ENCODE peak calls at places on chromosomes 3 and 15, in ten cellular contexts. One of them, this sample, is unnamed.

GRCh38 chr15:68203956-68204355 is 1.2 kb downstream of the CALML4 start:
- DNase-seq in NCI-H748 treated with DMSO at 0.1 percent for 48 hours: no peak
- DNase-seq in AG04450: no peak
- DNase-seq in iPS DF 6.9: no peak
- DNase-seq in NCI-H345: no peak
- DNase-seq in GM13977: no peak
- DNase-seq in T-cell: no peak
- DNase-seq in EH: no peak
- DNase-seq in NCI-H2081: no peak
- DNase-seq in DMS79 treated with DMSO at 0.1 percent for 48 hours: no peak
- DNase-seq in this sample: no peak

GRCh38 chr15:22881739-22882440 is 43.4 kb downstream of the NIPA2 start:
- DNase-seq in NCI-H2081: no peak
- DNase-seq in DMS79 treated with DMSO at 0.1 percent for 48 hours: no peak
- DNase-seq in iPS DF 6.9: no peak
- DNase-seq in GM13977: no peak
- DNase-seq in NCI-H748 treated with DMSO at 0.1 percent for 48 hours: no peak
- DNase-seq in EH: no peak
- DNase-seq in T-cell: no peak
- DNase-seq in NCI-H345: no peak
- DNase-seq in AG04450: no peak
- DNase-seq in this sample: no peak

GRCh38 chr3:12186515-12187286 is 28.0 kb upstream of the TIMP4 start:
- DNase-seq in NCI-H748 treated with DMSO at 0.1 percent for 48 hours: no peak
- DNase-seq in NCI-H345: no peak
- DNase-seq in iPS DF 6.9: no peak
- DNase-seq in EH: no peak
- DNase-seq in GM13977: no peak
- DNase-seq in T-cell: no peak
- DNase-seq in AG04450: no peak
- DNase-seq in NCI-H2081: no peak
- DNase-seq in DMS79 treated with DMSO at 0.1 percent for 48 hours: no peak
- DNase-seq in this sample: no peak

GRCh38 chr3:149542375-149543312 is 68.1 kb downstream of the TM4SF4 start:
- DNase-seq in DMS79 treated with DMSO at 0.1 percent for 48 hours: no peak
- DNase-seq in NCI-H748 treated with DMSO at 0.1 percent for 48 hours: no peak
- DNase-seq in GM13977: no peak
- DNase-seq in iPS DF 6.9: no peak
- DNase-seq in AG04450: no peak
- DNase-seq in T-cell: no peak
- DNase-seq in NCI-H2081: peak
- DNase-seq in EH: peak
- DNase-seq in NCI-H345: no peak
- DNase-seq in this sample: no peak

GRCh38 chr15:35043380-35044095 is 41.6 kb downstream of the NANOGP8 start:
- DNase-seq in DMS79 treated with DMSO at 0.1 percent for 48 hours: no peak
- DNase-seq in T-cell: no peak
- DNase-seq in iPS DF 6.9: no peak
- DNase-seq in EH: no peak
- DNase-seq in GM13977: no peak
- DNase-seq in NCI-H748 treated with DMSO at 0.1 percent for 48 hours: no peak
- DNase-seq in NCI-H2081: no peak
- DNase-seq in NCI-H345: no peak
- DNase-seq in AG04450: no peak
- DNase-seq in this sample: no peak

GRCh38 chr3:64248247-64248646 is 23.0 kb upstream of the PRICKLE2 start:
- DNase-seq in NCI-H748 treated with DMSO at 0.1 percent for 48 hours: no peak
- DNase-seq in AG04450: no peak
- DNase-seq in NCI-H2081: no peak
- DNase-seq in NCI-H345: no peak
- DNase-seq in iPS DF 6.9: no peak
- DNase-seq in GM13977: no peak
- DNase-seq in DMS79 treated with DMSO at 0.1 percent for 48 hours: no peak
- DNase-seq in T-cell: no peak
- DNase-seq in EH: no peak
- DNase-seq in this sample: no peak

GRCh38 chr3:65019412-65020093 is 331.8 kb upstream of the ADAMTS9 start:
- DNase-seq in T-cell: no peak
- DNase-seq in NCI-H2081: peak
- DNase-seq in iPS DF 6.9: no peak
- DNase-seq in GM13977: no peak
- DNase-seq in NCI-H748 treated with DMSO at 0.1 percent for 48 hours: no peak
- DNase-seq in DMS79 treated with DMSO at 0.1 percent for 48 hours: peak
- DNase-seq in AG04450: no peak
- DNase-seq in NCI-H345: no peak
- DNase-seq in EH: no peak
- DNase-seq in this sample: no peak

GRCh38 chr3:37174532-37175126 is at the start of gene LRRFIP2:
- DNase-seq in EH: peak
- DNase-seq in AG04450: no peak
- DNase-seq in NCI-H2081: no peak
- DNase-seq in NCI-H748 treated with DMSO at 0.1 percent for 48 hours: no peak
- DNase-seq in NCI-H345: no peak
- DNase-seq in T-cell: no peak
- DNase-seq in iPS DF 6.9: no peak
- DNase-seq in DMS79 treated with DMSO at 0.1 percent for 48 hours: no peak
- DNase-seq in GM13977: peak
- DNase-seq in this sample: no peak

GRCh38 chr3:65833761-65834505 is 204.8 kb downstream of the MAGI1 start:
- DNase-seq in T-cell: no peak
- DNase-seq in AG04450: peak
- DNase-seq in NCI-H748 treated with DMSO at 0.1 percent for 48 hours: no peak
- DNase-seq in GM13977: no peak
- DNase-seq in DMS79 treated with DMSO at 0.1 percent for 48 hours: no peak
- DNase-seq in iPS DF 6.9: no peak
- DNase-seq in EH: peak
- DNase-seq in NCI-H345: no peak
- DNase-seq in NCI-H2081: no peak
- DNase-seq in this sample: peak

GRCh38 chr3:169218314-169218983 is 445.1 kb downstream of the MECOM start:
- DNase-seq in NCI-H345: no peak
- DNase-seq in DMS79 treated with DMSO at 0.1 percent for 48 hours: no peak
- DNase-seq in iPS DF 6.9: peak
- DNase-seq in GM13977: no peak
- DNase-seq in AG04450: no peak
- DNase-seq in T-cell: no peak
- DNase-seq in EH: peak
- DNase-seq in NCI-H2081: peak
- DNase-seq in NCI-H748 treated with DMSO at 0.1 percent for 48 hours: peak
- DNase-seq in this sample: peak

GRCh38 chr3:197580253-197580691 is 24.5 kb upstream of the BDH1 start:
- DNase-seq in NCI-H345: no peak
- DNase-seq in GM13977: no peak
- DNase-seq in EH: no peak
- DNase-seq in NCI-H748 treated with DMSO at 0.1 percent for 48 hours: no peak
- DNase-seq in AG04450: no peak
- DNase-seq in T-cell: no peak
- DNase-seq in DMS79 treated with DMSO at 0.1 percent for 48 hours: no peak
- DNase-seq in iPS DF 6.9: no peak
- DNase-seq in NCI-H2081: no peak
- DNase-seq in this sample: no peak

GRCh38 chr15:69410290-69410874 is 3.8 kb upstream of the KIF23 start:
- DNase-seq in NCI-H748 treated with DMSO at 0.1 percent for 48 hours: no peak
- DNase-seq in GM13977: no peak
- DNase-seq in NCI-H2081: peak
- DNase-seq in AG04450: no peak
- DNase-seq in T-cell: no peak
- DNase-seq in NCI-H345: peak
- DNase-seq in DMS79 treated with DMSO at 0.1 percent for 48 hours: peak
- DNase-seq in EH: peak
- DNase-seq in iPS DF 6.9: no peak
- DNase-seq in this sample: no peak

This sample was measured in AG09309.